ENCODE peak calls at places on chromosome 9, in seven cellular contexts. H is ovary, X is stomach, I is testis, R is endothelial cell of umbilical vein, T is HCT116, N is right lobe of liver. U is an unnamed sample. For H3K27me3, the result is how much of the 10 kb centered on the place peaks cover.

GRCh38 chr9:136697146-136697820 is 10.0 kb upstream of the AGPAT2 start:
- DNase-seq in H (peak), X (no peak), I (no peak), R (no peak), T (no peak), N (peak), U (no peak)

GRCh38 chr9:26165426-26165825 is 487.2 kb upstream of the TUSC1 start:
- DNase-seq in H (no peak), X (no peak), I (no peak), R (no peak), T (no peak), N (no peak), U (no peak)

GRCh38 chr9:130845901-130846381 is 10.9 kb downstream of the ABL1 start:
- DNase-seq in H (peak), X (no peak), I (no peak), R (peak), T (no peak), N (no peak), U (peak)

GRCh38 chr9:130699047-130699446 is 5.5 kb downstream of the EXOSC2 start:
- DNase-seq in H (no peak), X (no peak), I (no peak), R (no peak), T (no peak), N (no peak), U (no peak)

GRCh38 chr9:104386425-104387069 is 117.5 kb upstream of the OR13F1 start:
- DNase-seq in H (no peak), X (no peak), I (no peak), R (peak), T (peak), N (no peak), U (no peak)

GRCh38 chr9:3498691-3499090 is 27.1 kb downstream of the RFX3 start:
- DNase-seq in H (no peak), X (no peak), I (no peak), R (no peak), T (no peak), N (no peak), U (no peak)

GRCh38 chr9:6584881-6585597 is 60.5 kb downstream of the GLDC start:
- DNase-seq in H (no peak), X (no peak), I (no peak), R (peak), T (peak), N (no peak), U (no peak)

GRCh38 chr9:99531313-99531712 is 290.4 kb upstream of the NR4A3 start:
- DNase-seq in H (no peak), X (no peak), I (no peak), R (no peak), T (no peak), N (no peak), U (no peak)

GRCh38 chr9:73541923-73542322 is 390.3 kb downstream of the ANXA1 start:
- DNase-seq in H (no peak), X (no peak), I (no peak), R (no peak), T (no peak), N (no peak), U (no peak)

GRCh38 chr9:127801955-127802575 is 617 bp upstream of the FPGS start:
- DNase-seq in H (peak), X (no peak), I (no peak), R (no peak), T (no peak), N (no peak), U (peak)

GRCh38 chr9:119959846-119960545 is 590.8 kb upstream of the BRINP1 start:
- DNase-seq in H (no peak), X (no peak), I (peak), R (no peak), T (no peak), N (no peak), U (no peak)

GRCh38 chr9:76773051-76773450 is 8.8 kb downstream of the PCA3 start:
- DNase-seq in H (no peak), X (no peak), I (no peak), R (peak), T (no peak), N (no peak), U (no peak)

GRCh38 chr9:112861638-112862555 is 28.8 kb downstream of the SLC46A2 start:
- DNase-seq in H (no peak), X (no peak), I (no peak), R (peak), T (no peak), N (peak), U (no peak)

GRCh38 chr9:121837113-121838010 is 185.9 kb downstream of the DAB2IP start:
- DNase-seq in H (peak), X (peak), I (peak), R (no peak), T (no peak), N (no peak), U (peak)

GRCh38 chr9:137252555-137253506 is 1.7 kb downstream of the STPG3 start:
- DNase-seq in H (no peak), X (no peak), I (no peak), R (no peak), T (no peak), N (no peak), U (no peak)

GRCh38 chr9:69946800-69947437 is 96.7 kb upstream of the MAMDC2 start:
- DNase-seq in H (no peak), X (no peak), I (no peak), R (peak), T (peak), N (no peak), U (no peak)

GRCh38 chr9:133441571-133441970 is 18.2 kb upstream of the CACFD1 start:
- DNase-seq in H (no peak), X (no peak), I (no peak), R (no peak), T (no peak), N (no peak), U (no peak)
- H3K27me3 ChIP-seq in H (under half), X (under half), I (under half), R (under half), T (under half), N (under half), U (under half)

GRCh38 chr9:18675345-18675744 is 201.4 kb downstream of the ADAMTSL1 start:
- DNase-seq in H (no peak), X (no peak), I (no peak), R (peak), T (no peak), N (no peak), U (no peak)
- TF ChIP-seq POLR2A in H (no peak), X (no peak), I (no peak), R (no peak), T (no peak), N (no peak), U (no peak)

DNA sequence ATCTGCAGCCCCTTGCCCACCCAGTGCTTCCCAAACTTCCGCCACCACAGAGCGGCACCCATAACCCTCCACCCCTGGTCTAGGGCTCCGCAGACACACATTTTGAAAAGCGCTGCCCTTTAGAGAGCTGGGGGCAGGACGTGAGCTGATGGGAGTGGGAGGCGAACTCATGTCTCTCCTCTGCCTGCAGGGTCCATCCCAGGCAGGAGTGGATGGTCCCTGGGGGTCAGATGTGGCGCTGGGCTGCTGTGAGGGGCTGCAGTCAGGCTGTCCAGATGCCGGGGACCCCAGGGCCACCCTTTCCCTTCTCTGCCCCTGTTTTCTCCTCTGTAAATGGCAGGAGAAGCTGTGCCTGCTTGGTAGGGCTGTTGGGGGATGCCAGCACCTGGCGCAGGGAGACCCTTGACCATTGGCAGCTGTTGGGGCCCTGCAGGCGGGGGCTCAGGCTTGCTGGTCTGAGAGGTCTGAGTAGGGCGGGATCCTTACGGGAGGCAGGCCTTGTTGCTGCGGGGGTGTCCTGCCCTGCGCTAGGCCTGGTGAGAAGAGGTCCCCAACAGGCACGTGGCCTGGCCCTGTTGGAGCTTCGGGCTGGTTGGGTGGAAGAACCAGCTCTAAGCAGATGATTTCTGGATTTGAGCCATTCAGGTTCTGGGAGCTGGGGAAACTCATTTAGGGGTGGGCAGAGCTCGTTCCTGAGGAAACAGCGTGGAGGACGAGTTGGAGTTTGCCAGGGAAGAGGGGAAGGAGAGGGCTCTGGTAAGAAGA is 10.3 kb upstream of the RNU6ATAC start:
- DNase-seq in H (no peak), X (no peak), I (no peak), R (no peak), T (no peak), N (peak), U (no peak)
- TF ChIP-seq CTCF in H (no peak), X (no peak), I (no peak), R (no peak), T (no peak), N (no peak), U (no peak)

DNA sequence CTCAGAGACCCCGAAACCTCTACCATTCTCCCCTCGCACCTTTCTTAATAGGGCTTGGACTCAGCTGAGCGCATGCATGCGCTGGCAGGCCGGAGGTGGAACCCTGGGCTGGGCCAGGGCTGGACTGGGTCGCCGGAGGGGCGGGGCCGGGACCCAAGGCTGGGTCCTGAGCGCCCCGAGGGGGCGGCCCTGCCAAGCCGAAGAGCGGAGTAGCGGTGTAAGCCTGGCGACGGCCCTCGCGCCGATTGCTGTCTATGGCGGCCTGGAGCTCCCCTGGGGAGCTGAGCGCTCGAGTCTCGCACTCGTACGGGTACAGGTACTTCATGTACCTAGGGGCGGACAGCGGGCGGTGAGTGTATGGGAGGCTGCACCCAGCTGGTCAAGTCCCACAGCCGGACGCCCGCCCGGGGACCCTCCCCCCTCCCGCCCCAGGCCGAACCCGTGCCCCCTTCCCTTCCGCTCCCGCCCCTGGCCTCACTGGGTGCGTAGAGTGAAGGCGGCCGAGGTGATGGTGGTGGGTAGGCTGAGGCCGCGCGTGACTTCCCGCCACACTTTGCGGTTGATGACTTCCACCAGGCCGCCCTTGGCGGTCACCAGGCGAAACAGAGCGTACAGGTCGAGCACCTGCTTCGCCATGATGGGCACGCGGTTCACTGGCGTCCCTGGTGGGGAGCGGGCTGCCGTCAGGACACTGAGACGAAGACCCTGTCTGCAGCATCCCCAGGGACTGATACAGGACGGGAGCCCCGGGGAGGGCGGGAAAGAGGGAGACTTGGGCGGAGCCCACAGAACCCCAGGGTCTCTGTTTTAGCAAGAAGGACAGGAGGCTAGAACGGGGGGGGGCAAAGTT is 3.3 kb upstream of the DCTN3 start:
- DNase-seq in H (no peak), X (no peak), I (no peak), R (no peak), T (no peak), N (no peak), U (no peak)
- H3K27me3 ChIP-seq in H (under half), X (under half), I (under half), R (under half), T (under half), N (under half), U (half or more)

DNA sequence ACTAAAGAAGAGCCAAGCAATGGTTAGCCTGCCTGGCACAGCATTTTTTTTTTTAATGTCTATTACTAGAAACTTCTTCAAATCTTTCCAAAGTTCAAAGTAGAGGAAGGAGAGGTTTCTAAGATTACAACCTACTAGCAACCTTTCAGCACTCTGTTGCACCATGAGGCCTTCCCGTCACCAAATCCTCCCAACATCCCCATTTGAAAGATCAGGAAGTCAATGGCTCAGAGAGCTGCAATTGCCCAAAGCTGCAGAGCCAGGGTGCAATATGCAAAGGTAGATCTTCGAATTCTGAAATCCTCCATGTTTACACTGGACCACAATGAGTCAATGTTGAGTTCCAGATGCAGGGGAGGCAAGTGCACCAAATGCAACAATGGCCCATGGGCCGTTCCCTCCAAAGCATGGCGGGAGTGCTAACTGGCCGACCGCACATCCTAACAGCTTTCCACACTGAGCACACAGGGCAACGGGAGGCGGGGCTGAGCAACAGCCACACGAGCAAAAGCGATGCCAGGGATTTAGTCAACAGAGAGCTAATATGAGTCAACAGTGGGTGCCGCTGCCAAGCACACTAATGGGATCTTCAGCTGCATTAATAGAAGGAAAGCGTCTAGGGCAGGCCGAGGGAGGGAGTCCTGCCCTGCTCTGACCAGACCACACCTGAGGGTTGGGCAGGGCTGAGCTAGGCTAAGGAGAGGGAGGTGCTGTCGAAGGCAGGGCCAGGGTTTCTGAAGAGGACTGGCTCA is 4.8 kb downstream of the EPB41L4B start:
- DNase-seq in H (peak), X (peak), I (peak), R (no peak), T (peak), N (peak), U (no peak)
- TF ChIP-seq POLR2A in H (no peak), X (no peak), I (no peak), R (no peak), T (no peak), N (peak), U (no peak)

GRCh38 chr9:33290994-33291397 is 680 bp downstream of the NFX1 start:
- DNase-seq in H (no peak), X (no peak), I (no peak), R (peak), T (peak), N (no peak), U (no peak)
- TF ChIP-seq CTCF in H (no peak), X (no peak), I (no peak), R (no peak), T (no peak), N (no peak), U (no peak)

DNA sequence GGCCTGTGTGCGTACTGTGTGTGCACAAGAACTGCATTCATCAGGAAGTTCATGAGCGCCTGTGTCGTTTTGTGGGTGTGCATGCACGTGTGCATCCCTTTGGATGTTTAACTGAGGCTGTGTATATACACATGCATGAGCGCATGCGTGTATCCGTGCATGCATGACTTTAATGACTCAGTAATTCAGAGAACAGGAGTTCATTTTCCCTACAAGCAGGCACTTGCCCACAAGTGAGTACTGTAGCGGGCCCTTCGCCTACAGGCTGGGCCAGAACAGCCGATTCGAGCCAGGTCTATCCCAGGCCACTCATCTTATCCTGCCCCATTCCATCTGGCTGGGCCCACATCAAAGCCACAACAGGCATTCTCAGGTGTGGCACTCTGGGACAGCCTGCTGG is 29.8 kb downstream of the CORO2A start:
- DNase-seq in H (no peak), X (no peak), I (no peak), R (no peak), T (no peak), N (no peak), U (no peak)
- H3K27me3 ChIP-seq in H (under half), X (under half), I (under half), R (under half), T (under half), N (under half), U (under half)

DNA sequence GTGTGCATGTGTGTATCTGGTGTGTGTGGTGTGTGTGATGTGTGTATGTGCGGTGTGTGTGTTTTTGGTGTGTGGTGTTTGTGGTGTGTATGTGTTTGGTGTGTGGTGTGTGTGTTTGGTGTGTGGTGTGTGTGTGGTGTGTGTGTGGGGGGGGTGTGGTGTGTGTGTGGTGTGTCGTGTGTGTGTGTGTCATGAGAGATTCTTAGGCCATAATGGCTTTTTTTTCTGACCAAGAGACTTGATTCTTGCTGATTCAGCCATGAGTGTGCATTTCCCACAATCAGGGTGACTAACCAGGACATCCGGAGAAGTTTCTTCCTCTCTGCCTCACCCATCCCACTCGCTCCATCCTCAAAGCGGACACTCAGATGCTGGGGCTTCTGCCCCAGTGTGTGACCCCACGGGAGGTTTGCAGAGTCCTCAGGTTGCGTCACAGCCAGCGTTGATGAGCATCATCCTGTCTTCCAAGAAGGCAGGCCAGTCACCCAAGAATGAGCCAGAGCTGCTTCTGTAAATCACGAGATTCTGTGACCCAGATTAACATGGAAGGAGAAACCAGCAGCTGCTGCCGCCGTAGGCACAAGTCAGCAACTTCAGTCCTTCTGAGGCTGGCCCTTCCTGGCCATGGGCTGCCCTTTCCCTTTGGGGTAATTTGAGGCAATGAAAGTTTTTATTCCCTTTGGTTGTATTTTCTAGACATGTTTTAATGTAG is 12.5 kb upstream of the CTSL start:
- DNase-seq in H (peak), X (peak), I (peak), R (peak), T (peak), N (peak), U (peak)
- TF ChIP-seq POLR2A in H (peak), X (no peak), I (no peak), R (peak), T (no peak), N (no peak), U (no peak)

U was measured in uterus.